ENCODE peak calls at places on chromosome 3, in nine cellular contexts. One of them, this sample, is unnamed.

GRCh38 chr3:151085889-151086483 is 522 bp downstream of the MED12L start:
- DNase-seq in CD8-positive, alpha-beta memory T cell: peak; percentile 7
- DNase-seq in stimulated activated CD4-positive, alpha-beta T cell treated with anti-CD3 and anti-CD28 coated beads, Interleukin-2, amount 100 ng/mL, for 48 hours: peak; percentile 9
- DNase-seq in lung: no peak
- DNase-seq in fibroblast of mammary gland: no peak
- DNase-seq in neural crest cell: peak; percentile 51
- DNase-seq in astrocyte of the spinal cord: no peak
- DNase-seq in A172: no peak
- DNase-seq in iPS-NIHi11: peak; percentile 74
- DNase-seq in this sample: no peak

GRCh38 chr3:14245822-14246221 is 67.2 kb downstream of the LSM3 start:
- DNase-seq in CD8-positive, alpha-beta memory T cell: no peak
- DNase-seq in stimulated activated CD4-positive, alpha-beta T cell treated with anti-CD3 and anti-CD28 coated beads, Interleukin-2, amount 100 ng/mL, for 48 hours: no peak
- DNase-seq in lung: no peak
- DNase-seq in fibroblast of mammary gland: no peak
- DNase-seq in neural crest cell: no peak
- DNase-seq in astrocyte of the spinal cord: no peak
- DNase-seq in A172: no peak
- DNase-seq in iPS-NIHi11: no peak
- DNase-seq in this sample: no peak

GRCh38 chr3:114624047-114624445 is 330.2 kb downstream of the TIGIT start:
- DNase-seq in CD8-positive, alpha-beta memory T cell: no peak
- DNase-seq in stimulated activated CD4-positive, alpha-beta T cell treated with anti-CD3 and anti-CD28 coated beads, Interleukin-2, amount 100 ng/mL, for 48 hours: no peak
- DNase-seq in lung: no peak
- DNase-seq in fibroblast of mammary gland: peak; percentile 68
- DNase-seq in neural crest cell: no peak
- DNase-seq in astrocyte of the spinal cord: peak; percentile 76
- DNase-seq in A172: peak; percentile 50
- DNase-seq in iPS-NIHi11: no peak
- DNase-seq in this sample: no peak

GRCh38 chr3:4341336-4341675 is 38.1 kb downstream of the SETMAR start:
- DNase-seq in CD8-positive, alpha-beta memory T cell: no peak
- DNase-seq in stimulated activated CD4-positive, alpha-beta T cell treated with anti-CD3 and anti-CD28 coated beads, Interleukin-2, amount 100 ng/mL, for 48 hours: no peak
- DNase-seq in lung: no peak
- DNase-seq in fibroblast of mammary gland: no peak
- DNase-seq in neural crest cell: no peak
- DNase-seq in astrocyte of the spinal cord: no peak
- DNase-seq in A172: no peak
- DNase-seq in iPS-NIHi11: no peak
- DNase-seq in this sample: no peak

GRCh38 chr3:21042184-21042583 is 708.8 kb downstream of the ZNF385D start:
- DNase-seq in CD8-positive, alpha-beta memory T cell: no peak
- DNase-seq in stimulated activated CD4-positive, alpha-beta T cell treated with anti-CD3 and anti-CD28 coated beads, Interleukin-2, amount 100 ng/mL, for 48 hours: no peak
- DNase-seq in lung: no peak
- DNase-seq in fibroblast of mammary gland: no peak
- DNase-seq in neural crest cell: no peak
- DNase-seq in astrocyte of the spinal cord: no peak
- DNase-seq in A172: no peak
- DNase-seq in iPS-NIHi11: no peak
- DNase-seq in this sample: no peak

GRCh38 chr3:105527949-105528348 is 161.2 kb downstream of the ALCAM start:
- DNase-seq in CD8-positive, alpha-beta memory T cell: no peak
- DNase-seq in stimulated activated CD4-positive, alpha-beta T cell treated with anti-CD3 and anti-CD28 coated beads, Interleukin-2, amount 100 ng/mL, for 48 hours: no peak
- DNase-seq in lung: no peak
- DNase-seq in fibroblast of mammary gland: peak; percentile 77
- DNase-seq in neural crest cell: no peak
- DNase-seq in astrocyte of the spinal cord: peak; percentile 65
- DNase-seq in A172: peak; percentile 62
- DNase-seq in iPS-NIHi11: no peak
- DNase-seq in this sample: peak; percentile 73

GRCh38 chr3:141231923-141232861 is 567 bp downstream of the PXYLP1 start:
- DNase-seq in CD8-positive, alpha-beta memory T cell: peak; percentile 45
- DNase-seq in stimulated activated CD4-positive, alpha-beta T cell treated with anti-CD3 and anti-CD28 coated beads, Interleukin-2, amount 100 ng/mL, for 48 hours: no peak
- DNase-seq in lung: peak; percentile 43
- DNase-seq in fibroblast of mammary gland: no peak
- DNase-seq in neural crest cell: peak; percentile 16
- DNase-seq in astrocyte of the spinal cord: no peak
- DNase-seq in A172: no peak
- DNase-seq in iPS-NIHi11: peak; percentile 63
- DNase-seq in this sample: no peak

GRCh38 chr3:147267431-147267830 is 138.9 kb downstream of the ZIC4 start:
- DNase-seq in CD8-positive, alpha-beta memory T cell: no peak
- DNase-seq in stimulated activated CD4-positive, alpha-beta T cell treated with anti-CD3 and anti-CD28 coated beads, Interleukin-2, amount 100 ng/mL, for 48 hours: no peak
- DNase-seq in lung: no peak
- DNase-seq in fibroblast of mammary gland: peak; percentile 6
- DNase-seq in neural crest cell: no peak
- DNase-seq in astrocyte of the spinal cord: peak; percentile 24
- DNase-seq in A172: no peak
- DNase-seq in iPS-NIHi11: no peak
- DNase-seq in this sample: no peak

GRCh38 chr3:132730891-132731580 is 8.8 kb upstream of the NPHP3 start:
- DNase-seq in CD8-positive, alpha-beta memory T cell: no peak
- DNase-seq in stimulated activated CD4-positive, alpha-beta T cell treated with anti-CD3 and anti-CD28 coated beads, Interleukin-2, amount 100 ng/mL, for 48 hours: no peak
- DNase-seq in lung: no peak
- DNase-seq in fibroblast of mammary gland: peak; percentile 63
- DNase-seq in neural crest cell: no peak
- DNase-seq in astrocyte of the spinal cord: peak; percentile 63
- DNase-seq in A172: peak; percentile 46
- DNase-seq in iPS-NIHi11: peak; percentile 61
- DNase-seq in this sample: no peak

GRCh38 chr3:32583708-32584107 is 13.1 kb upstream of the DYNC1LI1 start:
- DNase-seq in CD8-positive, alpha-beta memory T cell: no peak
- DNase-seq in stimulated activated CD4-positive, alpha-beta T cell treated with anti-CD3 and anti-CD28 coated beads, Interleukin-2, amount 100 ng/mL, for 48 hours: no peak
- DNase-seq in lung: no peak
- DNase-seq in fibroblast of mammary gland: no peak
- DNase-seq in neural crest cell: no peak
- DNase-seq in astrocyte of the spinal cord: no peak
- DNase-seq in A172: no peak
- DNase-seq in iPS-NIHi11: no peak
- DNase-seq in this sample: no peak

GRCh38 chr3:52054689-52055511 is 1.5 kb downstream of the DUSP7 start:
- DNase-seq in CD8-positive, alpha-beta memory T cell: peak; percentile 27
- DNase-seq in stimulated activated CD4-positive, alpha-beta T cell treated with anti-CD3 and anti-CD28 coated beads, Interleukin-2, amount 100 ng/mL, for 48 hours: peak; percentile 12
- DNase-seq in lung: no peak
- DNase-seq in fibroblast of mammary gland: no peak
- DNase-seq in neural crest cell: peak; percentile 36
- DNase-seq in astrocyte of the spinal cord: no peak
- DNase-seq in A172: no peak
- DNase-seq in iPS-NIHi11: no peak
- DNase-seq in this sample: no peak

GRCh38 chr3:128409621-128410581 is 56.8 kb downstream of the DNAJB8 start:
- DNase-seq in CD8-positive, alpha-beta memory T cell: no peak
- DNase-seq in stimulated activated CD4-positive, alpha-beta T cell treated with anti-CD3 and anti-CD28 coated beads, Interleukin-2, amount 100 ng/mL, for 48 hours: no peak
- DNase-seq in lung: no peak
- DNase-seq in fibroblast of mammary gland: no peak
- DNase-seq in neural crest cell: no peak
- DNase-seq in astrocyte of the spinal cord: no peak
- DNase-seq in A172: no peak
- DNase-seq in iPS-NIHi11: no peak
- DNase-seq in this sample: no peak

GRCh38 chr3:73710340-73710739 is 85.6 kb upstream of the PDZRN3 start:
- DNase-seq in CD8-positive, alpha-beta memory T cell: no peak
- DNase-seq in stimulated activated CD4-positive, alpha-beta T cell treated with anti-CD3 and anti-CD28 coated beads, Interleukin-2, amount 100 ng/mL, for 48 hours: no peak
- DNase-seq in lung: no peak
- DNase-seq in fibroblast of mammary gland: peak; percentile 37
- DNase-seq in neural crest cell: no peak
- DNase-seq in astrocyte of the spinal cord: no peak
- DNase-seq in A172: no peak
- DNase-seq in iPS-NIHi11: no peak
- DNase-seq in this sample: peak; percentile 22

GRCh38 chr3:102332934-102333333 is 101.9 kb upstream of the ZPLD1 start:
- DNase-seq in CD8-positive, alpha-beta memory T cell: no peak
- DNase-seq in stimulated activated CD4-positive, alpha-beta T cell treated with anti-CD3 and anti-CD28 coated beads, Interleukin-2, amount 100 ng/mL, for 48 hours: no peak
- DNase-seq in lung: no peak
- DNase-seq in fibroblast of mammary gland: no peak
- DNase-seq in neural crest cell: no peak
- DNase-seq in astrocyte of the spinal cord: no peak
- DNase-seq in A172: no peak
- DNase-seq in iPS-NIHi11: no peak
- DNase-seq in this sample: no peak

GRCh38 chr3:54223063-54223462 is 100.7 kb downstream of the CACNA2D3 start:
- DNase-seq in CD8-positive, alpha-beta memory T cell: no peak
- DNase-seq in stimulated activated CD4-positive, alpha-beta T cell treated with anti-CD3 and anti-CD28 coated beads, Interleukin-2, amount 100 ng/mL, for 48 hours: no peak
- DNase-seq in lung: no peak
- DNase-seq in fibroblast of mammary gland: no peak
- DNase-seq in neural crest cell: no peak
- DNase-seq in astrocyte of the spinal cord: no peak
- DNase-seq in A172: no peak
- DNase-seq in iPS-NIHi11: no peak
- DNase-seq in this sample: no peak

GRCh38 chr3:48516571-48516970 is 12.6 kb upstream of the SHISA5 start:
- DNase-seq in CD8-positive, alpha-beta memory T cell: no peak
- DNase-seq in stimulated activated CD4-positive, alpha-beta T cell treated with anti-CD3 and anti-CD28 coated beads, Interleukin-2, amount 100 ng/mL, for 48 hours: no peak
- DNase-seq in lung: no peak
- DNase-seq in fibroblast of mammary gland: no peak
- DNase-seq in neural crest cell: no peak
- DNase-seq in astrocyte of the spinal cord: no peak
- DNase-seq in A172: no peak
- DNase-seq in iPS-NIHi11: peak; percentile 7
- DNase-seq in this sample: no peak

GRCh38 chr3:62718515-62719320 is 156.5 kb downstream of the CADPS start:
- DNase-seq in CD8-positive, alpha-beta memory T cell: no peak
- DNase-seq in stimulated activated CD4-positive, alpha-beta T cell treated with anti-CD3 and anti-CD28 coated beads, Interleukin-2, amount 100 ng/mL, for 48 hours: no peak
- DNase-seq in lung: no peak
- DNase-seq in fibroblast of mammary gland: peak; percentile 65
- DNase-seq in neural crest cell: no peak
- DNase-seq in astrocyte of the spinal cord: peak; percentile 20
- DNase-seq in A172: no peak
- DNase-seq in iPS-NIHi11: no peak
- DNase-seq in this sample: peak; percentile 49

GRCh38 chr3:188772886-188773285 is 398.9 kb upstream of the TPRG1 start:
- DNase-seq in CD8-positive, alpha-beta memory T cell: no peak
- DNase-seq in stimulated activated CD4-positive, alpha-beta T cell treated with anti-CD3 and anti-CD28 coated beads, Interleukin-2, amount 100 ng/mL, for 48 hours: no peak
- DNase-seq in lung: peak; percentile 57
- DNase-seq in fibroblast of mammary gland: peak; percentile 74
- DNase-seq in neural crest cell: no peak
- DNase-seq in astrocyte of the spinal cord: peak; percentile 85
- DNase-seq in A172: peak; percentile 43
- DNase-seq in iPS-NIHi11: no peak
- DNase-seq in this sample: no peak

GRCh38 chr3:42169579-42169978 is 78.4 kb downstream of the TRAK1 start:
- DNase-seq in CD8-positive, alpha-beta memory T cell: no peak
- DNase-seq in stimulated activated CD4-positive, alpha-beta T cell treated with anti-CD3 and anti-CD28 coated beads, Interleukin-2, amount 100 ng/mL, for 48 hours: no peak
- DNase-seq in lung: no peak
- DNase-seq in fibroblast of mammary gland: no peak
- DNase-seq in neural crest cell: no peak
- DNase-seq in astrocyte of the spinal cord: no peak
- DNase-seq in A172: no peak
- DNase-seq in iPS-NIHi11: no peak
- DNase-seq in this sample: no peak

GRCh38 chr3:182309120-182309519 is 484.2 kb upstream of the ATP11B start:
- DNase-seq in CD8-positive, alpha-beta memory T cell: no peak
- DNase-seq in stimulated activated CD4-positive, alpha-beta T cell treated with anti-CD3 and anti-CD28 coated beads, Interleukin-2, amount 100 ng/mL, for 48 hours: no peak
- DNase-seq in lung: no peak
- DNase-seq in fibroblast of mammary gland: no peak
- DNase-seq in neural crest cell: no peak
- DNase-seq in astrocyte of the spinal cord: no peak
- DNase-seq in A172: peak; percentile 65
- DNase-seq in iPS-NIHi11: no peak
- DNase-seq in this sample: no peak